ENCODE peak calls at places on chromosomes 12 and 14, in seven cellular contexts. One of them, this sample, is unnamed.

GRCh38 chr14:37586783-37587428 is 8.1 kb downstream of the FOXA1 start:
- DNase-seq in hepatocyte: no peak
- DNase-seq in A549: no peak
- DNase-seq in progenitor cell of endocrine pancreas: no peak
- DNase-seq in stimulated activated CD4-positive, alpha-beta T cell treated with anti-CD3 and anti-CD28 coated beads, Interleukin-1b, Interleukin-23, amount 100 ng/mL, for 1 hour: no peak
- DNase-seq in KG1: no peak
- DNase-seq in fibroblast of the aortic adventitia: no peak
- DNase-seq in this sample: no peak

GRCh38 chr12:32697445-32697844 is 18.3 kb downstream of the DNM1L start:
- DNase-seq in hepatocyte: no peak
- DNase-seq in A549: no peak
- DNase-seq in progenitor cell of endocrine pancreas: no peak
- DNase-seq in stimulated activated CD4-positive, alpha-beta T cell treated with anti-CD3 and anti-CD28 coated beads, Interleukin-1b, Interleukin-23, amount 100 ng/mL, for 1 hour: no peak
- DNase-seq in KG1: no peak
- DNase-seq in fibroblast of the aortic adventitia: no peak
- DNase-seq in this sample: no peak

GRCh38 chr14:90924618-90925345 is 108.6 kb upstream of the TTC7B start:
- DNase-seq in hepatocyte: no peak
- DNase-seq in A549: no peak
- DNase-seq in progenitor cell of endocrine pancreas: no peak
- DNase-seq in stimulated activated CD4-positive, alpha-beta T cell treated with anti-CD3 and anti-CD28 coated beads, Interleukin-1b, Interleukin-23, amount 100 ng/mL, for 1 hour: no peak
- DNase-seq in KG1: no peak
- DNase-seq in fibroblast of the aortic adventitia: peak; percentile 67
- DNase-seq in this sample: no peak

GRCh38 chr14:34128665-34129064 is 177.8 kb upstream of the EGLN3 start:
- DNase-seq in hepatocyte: no peak
- DNase-seq in A549: no peak
- DNase-seq in progenitor cell of endocrine pancreas: no peak
- DNase-seq in stimulated activated CD4-positive, alpha-beta T cell treated with anti-CD3 and anti-CD28 coated beads, Interleukin-1b, Interleukin-23, amount 100 ng/mL, for 1 hour: no peak
- DNase-seq in KG1: no peak
- DNase-seq in fibroblast of the aortic adventitia: no peak
- DNase-seq in this sample: no peak

GRCh38 chr12:130775953-130776856 is 60.1 kb upstream of the RIMBP2 start:
- DNase-seq in hepatocyte: peak; percentile 80
- DNase-seq in A549: peak; percentile 62
- DNase-seq in progenitor cell of endocrine pancreas: peak; percentile 49
- DNase-seq in stimulated activated CD4-positive, alpha-beta T cell treated with anti-CD3 and anti-CD28 coated beads, Interleukin-1b, Interleukin-23, amount 100 ng/mL, for 1 hour: no peak
- DNase-seq in KG1: no peak
- DNase-seq in fibroblast of the aortic adventitia: peak; percentile 86
- DNase-seq in this sample: no peak

GRCh38 chr12:30874455-30875313 is 51.9 kb upstream of the TSPAN11 start:
- DNase-seq in hepatocyte: no peak
- DNase-seq in A549: no peak
- DNase-seq in progenitor cell of endocrine pancreas: no peak
- DNase-seq in stimulated activated CD4-positive, alpha-beta T cell treated with anti-CD3 and anti-CD28 coated beads, Interleukin-1b, Interleukin-23, amount 100 ng/mL, for 1 hour: no peak
- DNase-seq in KG1: no peak
- DNase-seq in fibroblast of the aortic adventitia: no peak
- DNase-seq in this sample: no peak

GRCh38 chr14:98501335-98501734 is 770.7 kb downstream of the BCL11B start:
- DNase-seq in hepatocyte: peak; percentile 23
- DNase-seq in A549: no peak
- DNase-seq in progenitor cell of endocrine pancreas: no peak
- DNase-seq in stimulated activated CD4-positive, alpha-beta T cell treated with anti-CD3 and anti-CD28 coated beads, Interleukin-1b, Interleukin-23, amount 100 ng/mL, for 1 hour: no peak
- DNase-seq in KG1: no peak
- DNase-seq in fibroblast of the aortic adventitia: no peak
- DNase-seq in this sample: no peak

GRCh38 chr12:128976120-128976519 is 122.8 kb downstream of the GLT1D1 start:
- DNase-seq in hepatocyte: peak; percentile 70
- DNase-seq in A549: no peak
- DNase-seq in progenitor cell of endocrine pancreas: peak; percentile 26
- DNase-seq in stimulated activated CD4-positive, alpha-beta T cell treated with anti-CD3 and anti-CD28 coated beads, Interleukin-1b, Interleukin-23, amount 100 ng/mL, for 1 hour: no peak
- DNase-seq in KG1: no peak
- DNase-seq in fibroblast of the aortic adventitia: no peak
- DNase-seq in this sample: no peak

GRCh38 chr12:27644446-27644845 is 51.8 kb upstream of the REP15 start:
- DNase-seq in hepatocyte: peak; percentile 13
- DNase-seq in A549: no peak
- DNase-seq in progenitor cell of endocrine pancreas: no peak
- DNase-seq in stimulated activated CD4-positive, alpha-beta T cell treated with anti-CD3 and anti-CD28 coated beads, Interleukin-1b, Interleukin-23, amount 100 ng/mL, for 1 hour: no peak
- DNase-seq in KG1: no peak
- DNase-seq in fibroblast of the aortic adventitia: peak; percentile 81
- DNase-seq in this sample: no peak

GRCh38 chr12:124730455-124730932 is 133.2 kb downstream of the SCARB1 start:
- DNase-seq in hepatocyte: peak; percentile 45
- DNase-seq in A549: no peak
- DNase-seq in progenitor cell of endocrine pancreas: no peak
- DNase-seq in stimulated activated CD4-positive, alpha-beta T cell treated with anti-CD3 and anti-CD28 coated beads, Interleukin-1b, Interleukin-23, amount 100 ng/mL, for 1 hour: no peak
- DNase-seq in KG1: no peak
- DNase-seq in fibroblast of the aortic adventitia: peak; percentile 61
- DNase-seq in this sample: no peak

GRCh38 chr14:71416392-71416791 is 509.1 kb downstream of the PCNX1 start:
- DNase-seq in hepatocyte: no peak
- DNase-seq in A549: no peak
- DNase-seq in progenitor cell of endocrine pancreas: no peak
- DNase-seq in stimulated activated CD4-positive, alpha-beta T cell treated with anti-CD3 and anti-CD28 coated beads, Interleukin-1b, Interleukin-23, amount 100 ng/mL, for 1 hour: no peak
- DNase-seq in KG1: no peak
- DNase-seq in fibroblast of the aortic adventitia: no peak
- DNase-seq in this sample: no peak

GRCh38 chr14:79280400-79280670 is 931.0 kb downstream of the DIO2 start:
- DNase-seq in hepatocyte: no peak
- DNase-seq in A549: no peak
- DNase-seq in progenitor cell of endocrine pancreas: no peak
- DNase-seq in stimulated activated CD4-positive, alpha-beta T cell treated with anti-CD3 and anti-CD28 coated beads, Interleukin-1b, Interleukin-23, amount 100 ng/mL, for 1 hour: no peak
- DNase-seq in KG1: no peak
- DNase-seq in fibroblast of the aortic adventitia: no peak
- DNase-seq in this sample: no peak

GRCh38 chr12:53231859-53232640 is at the start of gene RARG:
- DNase-seq in hepatocyte: peak; percentile 81
- DNase-seq in A549: peak; percentile 87
- DNase-seq in progenitor cell of endocrine pancreas: no peak
- DNase-seq in stimulated activated CD4-positive, alpha-beta T cell treated with anti-CD3 and anti-CD28 coated beads, Interleukin-1b, Interleukin-23, amount 100 ng/mL, for 1 hour: peak; percentile 57
- DNase-seq in KG1: no peak
- DNase-seq in fibroblast of the aortic adventitia: peak; percentile 61
- DNase-seq in this sample: peak; percentile 51

GRCh38 chr12:73221836-73222235 is 949.7 kb downstream of the TRHDE start:
- DNase-seq in hepatocyte: no peak
- DNase-seq in A549: no peak
- DNase-seq in progenitor cell of endocrine pancreas: no peak
- DNase-seq in stimulated activated CD4-positive, alpha-beta T cell treated with anti-CD3 and anti-CD28 coated beads, Interleukin-1b, Interleukin-23, amount 100 ng/mL, for 1 hour: no peak
- DNase-seq in KG1: no peak
- DNase-seq in fibroblast of the aortic adventitia: no peak
- DNase-seq in this sample: no peak

GRCh38 chr12:1917172-1918070 is 1.0 kb downstream of the CACNA2D4 start:
- DNase-seq in hepatocyte: peak; percentile 3
- DNase-seq in A549: no peak
- DNase-seq in progenitor cell of endocrine pancreas: no peak
- DNase-seq in stimulated activated CD4-positive, alpha-beta T cell treated with anti-CD3 and anti-CD28 coated beads, Interleukin-1b, Interleukin-23, amount 100 ng/mL, for 1 hour: no peak
- DNase-seq in KG1: no peak
- DNase-seq in fibroblast of the aortic adventitia: no peak
- DNase-seq in this sample: no peak

GRCh38 chr12:100987552-100988277 is 193.1 kb downstream of the ANO4 start:
- DNase-seq in hepatocyte: peak; percentile 68
- DNase-seq in A549: peak; percentile 21
- DNase-seq in progenitor cell of endocrine pancreas: peak; percentile 16
- DNase-seq in stimulated activated CD4-positive, alpha-beta T cell treated with anti-CD3 and anti-CD28 coated beads, Interleukin-1b, Interleukin-23, amount 100 ng/mL, for 1 hour: no peak
- DNase-seq in KG1: peak; percentile 14
- DNase-seq in fibroblast of the aortic adventitia: peak; percentile 62
- DNase-seq in this sample: no peak

GRCh38 chr12:47270782-47271664 is 191.3 kb upstream of the AMIGO2 start:
- DNase-seq in hepatocyte: no peak
- DNase-seq in A549: peak; percentile 73
- DNase-seq in progenitor cell of endocrine pancreas: no peak
- DNase-seq in stimulated activated CD4-positive, alpha-beta T cell treated with anti-CD3 and anti-CD28 coated beads, Interleukin-1b, Interleukin-23, amount 100 ng/mL, for 1 hour: no peak
- DNase-seq in KG1: no peak
- DNase-seq in fibroblast of the aortic adventitia: peak; percentile 60
- DNase-seq in this sample: no peak

GRCh38 chr12:48818831-48819590 is 715 bp downstream of the CACNB3 start:
- DNase-seq in hepatocyte: peak; percentile 28
- DNase-seq in A549: no peak
- DNase-seq in progenitor cell of endocrine pancreas: no peak
- DNase-seq in stimulated activated CD4-positive, alpha-beta T cell treated with anti-CD3 and anti-CD28 coated beads, Interleukin-1b, Interleukin-23, amount 100 ng/mL, for 1 hour: no peak
- DNase-seq in KG1: no peak
- DNase-seq in fibroblast of the aortic adventitia: no peak
- DNase-seq in this sample: no peak

GRCh38 chr14:99012703-99013102 is 259.3 kb downstream of the BCL11B start:
- DNase-seq in hepatocyte: no peak
- DNase-seq in A549: no peak
- DNase-seq in progenitor cell of endocrine pancreas: no peak
- DNase-seq in stimulated activated CD4-positive, alpha-beta T cell treated with anti-CD3 and anti-CD28 coated beads, Interleukin-1b, Interleukin-23, amount 100 ng/mL, for 1 hour: no peak
- DNase-seq in KG1: no peak
- DNase-seq in fibroblast of the aortic adventitia: no peak
- DNase-seq in this sample: no peak

GRCh38 chr12:122031342-122032216 is 9.9 kb downstream of the BCL7A start:
- DNase-seq in hepatocyte: peak; percentile 34
- DNase-seq in A549: peak; percentile 79
- DNase-seq in progenitor cell of endocrine pancreas: peak; percentile 47
- DNase-seq in stimulated activated CD4-positive, alpha-beta T cell treated with anti-CD3 and anti-CD28 coated beads, Interleukin-1b, Interleukin-23, amount 100 ng/mL, for 1 hour: no peak
- DNase-seq in KG1: peak; percentile 21
- DNase-seq in fibroblast of the aortic adventitia: no peak
- DNase-seq in this sample: peak; percentile 20

GRCh38 chr12:89370850-89371249 is 18.5 kb upstream of the DUSP6 start:
- DNase-seq in hepatocyte: no peak
- DNase-seq in A549: no peak
- DNase-seq in progenitor cell of endocrine pancreas: no peak
- DNase-seq in stimulated activated CD4-positive, alpha-beta T cell treated with anti-CD3 and anti-CD28 coated beads, Interleukin-1b, Interleukin-23, amount 100 ng/mL, for 1 hour: no peak
- DNase-seq in KG1: no peak
- DNase-seq in fibroblast of the aortic adventitia: peak; percentile 80
- DNase-seq in this sample: no peak

GRCh38 chr12:33438890-33439586 is 581 bp downstream of the SYT10 start:
- DNase-seq in hepatocyte: peak; percentile 23
- DNase-seq in A549: no peak
- DNase-seq in progenitor cell of endocrine pancreas: peak; percentile 55
- DNase-seq in stimulated activated CD4-positive, alpha-beta T cell treated with anti-CD3 and anti-CD28 coated beads, Interleukin-1b, Interleukin-23, amount 100 ng/mL, for 1 hour: no peak
- DNase-seq in KG1: no peak
- DNase-seq in fibroblast of the aortic adventitia: peak; percentile 28
- DNase-seq in this sample: no peak

GRCh38 chr12:133226690-133227089 is 9.0 kb downstream of the ANHX start:
- DNase-seq in hepatocyte: no peak
- DNase-seq in A549: no peak
- DNase-seq in progenitor cell of endocrine pancreas: no peak
- DNase-seq in stimulated activated CD4-positive, alpha-beta T cell treated with anti-CD3 and anti-CD28 coated beads, Interleukin-1b, Interleukin-23, amount 100 ng/mL, for 1 hour: no peak
- DNase-seq in KG1: no peak
- DNase-seq in fibroblast of the aortic adventitia: no peak
- DNase-seq in this sample: no peak

GRCh38 chr14:62776300-62776699 is 269.0 kb downstream of the KCNH5 start:
- DNase-seq in hepatocyte: no peak
- DNase-seq in A549: no peak
- DNase-seq in progenitor cell of endocrine pancreas: no peak
- DNase-seq in stimulated activated CD4-positive, alpha-beta T cell treated with anti-CD3 and anti-CD28 coated beads, Interleukin-1b, Interleukin-23, amount 100 ng/mL, for 1 hour: no peak
- DNase-seq in KG1: no peak
- DNase-seq in fibroblast of the aortic adventitia: no peak
- DNase-seq in this sample: no peak

GRCh38 chr14:89190779-89191513 is 226.1 kb downstream of the FOXN3 start:
- DNase-seq in hepatocyte: no peak
- DNase-seq in A549: no peak
- DNase-seq in progenitor cell of endocrine pancreas: no peak
- DNase-seq in stimulated activated CD4-positive, alpha-beta T cell treated with anti-CD3 and anti-CD28 coated beads, Interleukin-1b, Interleukin-23, amount 100 ng/mL, for 1 hour: no peak
- DNase-seq in KG1: no peak
- DNase-seq in fibroblast of the aortic adventitia: no peak
- DNase-seq in this sample: no peak

GRCh38 chr12:121300083-121300819 is 3.7 kb upstream of the CAMKK2 start:
- DNase-seq in hepatocyte: peak; percentile 25
- DNase-seq in A549: no peak
- DNase-seq in progenitor cell of endocrine pancreas: no peak
- DNase-seq in stimulated activated CD4-positive, alpha-beta T cell treated with anti-CD3 and anti-CD28 coated beads, Interleukin-1b, Interleukin-23, amount 100 ng/mL, for 1 hour: no peak
- DNase-seq in KG1: no peak
- DNase-seq in fibroblast of the aortic adventitia: no peak
- DNase-seq in this sample: no peak

GRCh38 chr12:94777936-94778335 is 127.6 kb upstream of the TMCC3 start:
- DNase-seq in hepatocyte: no peak
- DNase-seq in A549: no peak
- DNase-seq in progenitor cell of endocrine pancreas: no peak
- DNase-seq in stimulated activated CD4-positive, alpha-beta T cell treated with anti-CD3 and anti-CD28 coated beads, Interleukin-1b, Interleukin-23, amount 100 ng/mL, for 1 hour: no peak
- DNase-seq in KG1: no peak
- DNase-seq in fibroblast of the aortic adventitia: no peak
- DNase-seq in this sample: no peak

GRCh38 chr14:73238262-73238852 is 1.1 kb downstream of the PAPLN start:
- DNase-seq in hepatocyte: peak; percentile 28
- DNase-seq in A549: peak; percentile 38
- DNase-seq in progenitor cell of endocrine pancreas: no peak
- DNase-seq in stimulated activated CD4-positive, alpha-beta T cell treated with anti-CD3 and anti-CD28 coated beads, Interleukin-1b, Interleukin-23, amount 100 ng/mL, for 1 hour: no peak
- DNase-seq in KG1: no peak
- DNase-seq in fibroblast of the aortic adventitia: peak; percentile 68
- DNase-seq in this sample: no peak